ENCODE peak calls at places on chromosome 22, in four cellular contexts. A, Z, R and Q are unnamed samples.

GRCh38 chr22:28973352-28973751 is 88.3 kb downstream of the C22orf31 start:
- DNase-seq in A (no peak), Z (no peak), R (no peak), Q (no peak)

GRCh38 chr22:43658823-43659222 is 153.3 kb downstream of the EFCAB6 start:
- DNase-seq in A (no peak), Z (no peak), R (no peak), Q (peak; percentile 17)

GRCh38 chr22:40251106-40251505 is 73.4 kb downstream of the TNRC6B start:
- DNase-seq in A (no peak), Z (peak; percentile 41), R (no peak), Q (no peak)

GRCh38 chr22:24088796-24089195 is 77.7 kb downstream of the CABIN1 start:
- DNase-seq in A (no peak), Z (peak; percentile 33), R (no peak), Q (no peak)

GRCh38 chr22:34036936-34037335 is 116.7 kb upstream of the LARGE1 start:
- DNase-seq in A (no peak), Z (no peak), R (no peak), Q (peak; percentile 34)

GRCh38 chr22:23067023-23067650 is 3.2 kb upstream of the GNAZ start:
- DNase-seq in A (peak; percentile 21), Z (no peak), R (peak; percentile 13), Q (peak; percentile 29)

GRCh38 chr22:20549232-20549841 is 41.9 kb downstream of the MED15 start:
- DNase-seq in A (no peak), Z (no peak), R (peak; percentile 28), Q (no peak)

GRCh38 chr22:21948824-21949568 is 3.7 kb downstream of the PPM1F start:
- DNase-seq in A (peak; percentile 42), Z (no peak), R (no peak), Q (no peak)

GRCh38 chr22:30348837-30349236 is 7.9 kb downstream of the SF3A1 start:
- DNase-seq in A (no peak), Z (peak; percentile 38), R (no peak), Q (no peak)

GRCh38 chr22:26945565-26945964 is 288.2 kb downstream of the MIAT start:
- DNase-seq in A (no peak), Z (no peak), R (no peak), Q (no peak)

GRCh38 chr22:20904008-20904979 is 12.9 kb upstream of the CRKL start:
- DNase-seq in A (no peak), Z (peak; percentile 99), R (no peak), Q (no peak)

GRCh38 chr22:45962431-45962712 is 14.6 kb downstream of the WNT7B start:
- DNase-seq in A (no peak), Z (no peak), R (no peak), Q (no peak)

GRCh38 chr22:20095521-20095920 is 15.5 kb downstream of the DGCR8 start:
- DNase-seq in A (no peak), Z (no peak), R (no peak), Q (no peak)

GRCh38 chr22:50303848-50304527 is 3.5 kb downstream of the PLXNB2 start:
- DNase-seq in A (no peak), Z (peak; percentile 48), R (peak; percentile 76), Q (no peak)

GRCh38 chr22:47783433-47784366 is 1021.2 kb downstream of the TBC1D22A start:
- DNase-seq in A (no peak), Z (no peak), R (no peak), Q (peak; percentile 62)

GRCh38 chr22:47782461-47783075 is 1020.1 kb downstream of the TBC1D22A start:
- DNase-seq in A (no peak), Z (no peak), R (no peak), Q (peak; percentile 55)

GRCh38 chr22:47786650-47787290 is 1024.3 kb downstream of the TBC1D22A start:
- DNase-seq in A (no peak), Z (no peak), R (no peak), Q (no peak)

GRCh38 chr22:47784991-47785390 is 1022.5 kb downstream of the TBC1D22A start:
- DNase-seq in A (no peak), Z (no peak), R (no peak), Q (peak; percentile 53)

GRCh38 chr22:47784367-47784983 is 1022.0 kb downstream of the TBC1D22A start:
- DNase-seq in A (no peak), Z (no peak), R (no peak), Q (peak; percentile 75)
- H3K9me3 ChIP-seq in A (peaks cover 9% of the 10 kb centered on the region), Z (no peaks in the 10 kb centered on the region), R (peaks cover 17% of the 10 kb centered on the region), Q (peaks cover 19% of the 10 kb centered on the region)

DNA sequence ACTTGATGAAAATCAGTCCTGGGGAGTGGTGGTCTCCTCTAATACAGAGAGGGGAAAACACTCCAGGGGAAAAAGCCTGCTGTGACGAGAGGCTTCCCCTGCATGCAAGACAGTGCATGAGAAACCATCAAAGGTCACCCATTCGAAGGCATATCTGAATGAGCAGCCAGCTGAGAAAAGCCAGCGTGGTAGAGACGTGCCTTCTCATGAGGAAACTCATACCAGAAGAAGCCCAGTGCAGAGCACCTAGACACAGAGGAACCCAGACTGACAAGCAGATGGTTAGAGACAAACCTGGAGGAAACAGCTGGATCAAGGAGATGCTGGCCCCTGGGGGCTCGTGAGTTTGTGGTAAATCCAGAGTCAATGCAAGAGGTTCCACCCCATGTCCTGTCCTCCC is 534.8 kb downstream of the BRD1 start:
- DNase-seq in A (no peak), Z (no peak), R (peak; percentile 4), Q (no peak)
- H3K9me3 ChIP-seq in A (peaks cover 14% of the 10 kb centered on the region), Z (no peaks in the 10 kb centered on the region), R (peaks cover 17% of the 10 kb centered on the region), Q (no peaks in the 10 kb centered on the region)

DNA sequence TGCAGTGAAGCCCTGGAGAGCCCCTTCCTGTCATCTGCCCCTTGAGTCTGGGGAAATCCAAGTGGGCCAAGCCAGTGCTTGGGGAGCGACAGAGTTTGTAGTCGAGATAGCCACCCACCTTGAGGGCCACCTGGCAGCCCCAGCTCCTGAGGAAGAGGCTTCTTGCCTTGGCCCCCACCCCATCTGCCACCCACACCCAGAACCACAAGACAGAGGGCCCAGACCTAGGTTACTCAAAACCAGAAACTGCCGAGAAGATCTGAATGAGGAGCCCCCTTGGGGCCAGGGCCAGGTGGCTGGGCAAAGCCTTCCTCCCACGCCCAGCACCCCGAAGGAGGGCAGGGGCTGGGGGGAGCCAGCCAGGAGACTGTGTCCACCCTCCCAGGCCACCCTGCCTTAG is 18.8 kb upstream of the PRR5 start:
- DNase-seq in A (no peak), Z (no peak), R (no peak), Q (no peak)
- H3K9me3 ChIP-seq in A (no peaks in the 10 kb centered on the region), Z (no peaks in the 10 kb centered on the region), R (no peaks in the 10 kb centered on the region), Q (no peaks in the 10 kb centered on the region)

GRCh38 chr22:47597041-47597440 is 834.6 kb downstream of the TBC1D22A start:
- DNase-seq in A (no peak), Z (no peak), R (no peak), Q (peak; percentile 57)
- H3K9me3 ChIP-seq in A (peaks cover 5% of the 10 kb centered on the region), Z (no peaks in the 10 kb centered on the region), R (no peaks in the 10 kb centered on the region), Q (no peaks in the 10 kb centered on the region)

GRCh38 chr22:47610766-47611165 is 848.3 kb downstream of the TBC1D22A start:
- DNase-seq in A (peak; percentile 10), Z (no peak), R (no peak), Q (no peak)
- H3K9me3 ChIP-seq in A (no peaks in the 10 kb centered on the region), Z (no peaks in the 10 kb centered on the region), R (no peaks in the 10 kb centered on the region), Q (peaks cover 13% of the 10 kb centered on the region)

DNA sequence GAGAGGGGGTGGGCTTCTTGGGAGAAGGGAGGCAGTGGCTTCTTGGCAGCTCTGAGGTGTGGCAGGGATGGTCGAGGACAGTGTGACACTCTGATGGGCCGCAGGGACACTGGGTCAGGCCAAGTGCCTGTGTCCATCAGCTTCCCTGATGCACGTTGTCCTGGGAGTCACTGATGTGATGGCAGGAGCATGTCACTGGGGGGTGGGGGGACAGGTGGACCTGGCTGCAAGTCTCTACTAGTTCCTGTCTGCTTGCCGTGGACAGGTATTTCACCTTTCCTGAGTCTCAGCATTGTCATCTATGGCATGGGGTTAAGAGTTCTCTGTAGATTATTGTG is 592.9 kb downstream of the TBC1D22A start:
- DNase-seq in A (no peak), Z (no peak), R (no peak), Q (no peak)
- H3K9me3 ChIP-seq in A (no peaks in the 10 kb centered on the region), Z (no peaks in the 10 kb centered on the region), R (no peaks in the 10 kb centered on the region), Q (no peaks in the 10 kb centered on the region)

DNA sequence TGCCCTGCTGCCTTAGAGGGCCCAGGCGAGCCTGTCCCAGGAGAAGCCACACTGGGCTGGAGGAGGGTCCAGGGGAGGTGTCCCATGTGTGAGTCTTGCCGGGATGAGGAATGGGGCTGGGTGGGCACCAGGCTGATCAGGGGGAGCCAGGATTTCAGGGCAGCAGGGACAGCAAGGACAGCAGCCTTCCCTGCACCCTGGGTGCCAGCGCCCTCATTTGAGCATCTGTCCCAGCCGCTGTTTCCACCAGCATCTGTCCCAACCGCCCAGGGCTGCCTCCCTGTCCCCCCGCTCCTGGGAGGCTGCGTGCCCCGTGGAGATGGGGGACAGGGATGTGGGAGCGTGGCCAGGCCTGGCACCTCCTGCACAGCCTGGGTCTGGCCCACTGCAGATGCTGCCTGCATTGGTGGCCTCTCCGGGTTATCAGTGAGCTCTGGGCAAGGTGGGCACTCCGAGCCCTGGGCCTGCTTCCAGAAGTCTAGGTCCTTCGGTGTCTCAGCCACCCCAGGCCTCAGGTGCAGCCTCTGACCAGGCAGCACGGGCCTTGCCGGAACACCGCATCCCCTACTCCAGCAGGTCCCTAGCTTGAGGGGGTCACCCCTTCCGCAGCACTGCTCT is 1072.2 kb downstream of the BRD1 start:
- DNase-seq in A (no peak), Z (no peak), R (no peak), Q (peak; percentile 55)
- H3K9me3 ChIP-seq in A (no peaks in the 10 kb centered on the region), Z (no peaks in the 10 kb centered on the region), R (no peaks in the 10 kb centered on the region), Q (no peaks in the 10 kb centered on the region)